ENCODE peak calls at places on chromosomes 6 and 20, in ten cellular contexts. F is stomach; W is ovary; E is lung; R is brain microvascular endothelial cell; V is CD8-positive, alpha-beta T cell; G is right atrium auricular region; L is mammary epithelial cell; I is cardiac muscle cell; S is vagina. P is an unnamed sample.
A peak's percentile ranks its signal among the peaks of the same experiment; 100 is the strongest.

GRCh38 chr6:23091795-23092194 is 522.4 kb downstream of the HDGFL1 start:
- DNase-seq in V (no peak), W (no peak), S (no peak), E (no peak), I (peak; percentile 29), F (no peak), L (no peak), R (no peak), G (no peak), P (peak; percentile 35)

GRCh38 chr6:146850238-146850896 is 251.6 kb downstream of the ADGB start:
- DNase-seq in V (no peak), E (no peak), W (no peak), S (no peak), G (no peak), F (no peak), I (peak; percentile 80), R (peak; percentile 87), L (peak; percentile 32), P (peak; percentile 40)

GRCh38 chr20:38213607-38213940 is 47.0 kb downstream of the KIAA1755 start:
- DNase-seq in S (no peak), F (no peak), W (no peak), G (no peak), R (peak; percentile 12), V (no peak), E (no peak), I (no peak), L (no peak), P (no peak)

GRCh38 chr20:15673206-15673605 is 900.0 kb downstream of the KIF16B start:
- DNase-seq in E (no peak), F (no peak), S (no peak), I (peak; percentile 1), V (no peak), G (no peak), R (peak; percentile 12), W (no peak), L (peak; percentile 53), P (peak; percentile 83)

GRCh38 chr6:30832864-30833263 is 51.5 kb upstream of the DDR1 start:
- DNase-seq in F (no peak), V (no peak), G (no peak), I (no peak), S (no peak), W (no peak), R (no peak), L (no peak), E (no peak), P (no peak)

GRCh38 chr20:13017235-13017634 is 8.5 kb downstream of the SPTLC3 start:
- DNase-seq in V (no peak), I (peak; percentile 68), W (no peak), F (no peak), E (no peak), G (no peak), R (peak; percentile 29), S (no peak), L (peak; percentile 37), P (peak; percentile 30)

GRCh38 chr6:38719358-38719757 is 4.2 kb downstream of the DNAH8 start:
- DNase-seq in V (no peak), E (no peak), R (no peak), G (no peak), L (no peak), I (no peak), S (no peak), F (no peak), W (no peak), P (no peak)

GRCh38 chr6:70884074-70884983 is 72.5 kb downstream of the B3GAT2 start:
- DNase-seq in S (no peak), V (peak; percentile 12), L (peak; percentile 20), G (no peak), F (peak; percentile 62), E (peak; percentile 51), R (peak; percentile 38), I (peak; percentile 68), W (peak; percentile 39), P (peak; percentile 30)

GRCh38 chr6:170529839-170530520 is 23.1 kb downstream of the PSMB1 start:
- DNase-seq in R (peak; percentile 70), S (no peak), E (peak; percentile 70), G (peak; percentile 75), F (peak; percentile 83), V (peak; percentile 39), L (peak; percentile 48), I (peak; percentile 83), W (peak; percentile 80), P (peak; percentile 50)

GRCh38 chr20:50521221-50521642 is 11.0 kb downstream of the PTPN1 start:
- DNase-seq in E (no peak), F (no peak), S (no peak), G (no peak), R (no peak), W (no peak), L (no peak), V (no peak), I (no peak), P (no peak)

GRCh38 chr20:43579861-43580793 is 10.6 kb upstream of the IFT52 start:
- DNase-seq in I (peak; percentile 55), F (no peak), W (no peak), L (no peak), V (no peak), G (no peak), E (no peak), S (no peak), R (no peak), P (no peak)

GRCh38 chr20:840503-840857 is 7.0 kb downstream of the FAM110A start:
- DNase-seq in L (no peak), W (no peak), F (no peak), R (no peak), V (no peak), E (no peak), G (no peak), I (no peak), S (no peak), P (no peak)
- H3K4me3 ChIP-seq in L (no peak overlapping the region), W (no peak overlapping the region), F (no peak overlapping the region), R (no peak overlapping the region), V (no peak overlapping the region), E (no peak overlapping the region), G (no peak overlapping the region), I (no peak overlapping the region), S (no peak overlapping the region), P (no peak overlapping the region)

GRCh38 chr6:144993870-144994269 is 708.7 kb downstream of the UTRN start:
- DNase-seq in I (no peak), R (peak; percentile 20), S (no peak), G (no peak), F (no peak), W (no peak), L (no peak), V (no peak), E (no peak), P (peak; percentile 46)

GRCh38 chr6:144999127-144999526 is 714.0 kb downstream of the UTRN start:
- DNase-seq in I (no peak), F (no peak), V (no peak), S (no peak), E (no peak), W (no peak), G (no peak), L (no peak), R (no peak), P (peak; percentile 23)
- TF ChIP-seq CTCF in I (no peak), F (no peak), V (no peak), S (no peak), E (no peak), W (no peak), G (no peak), L (peak; percentile 8), R (peak; percentile 12), P (no peak)

DNA sequence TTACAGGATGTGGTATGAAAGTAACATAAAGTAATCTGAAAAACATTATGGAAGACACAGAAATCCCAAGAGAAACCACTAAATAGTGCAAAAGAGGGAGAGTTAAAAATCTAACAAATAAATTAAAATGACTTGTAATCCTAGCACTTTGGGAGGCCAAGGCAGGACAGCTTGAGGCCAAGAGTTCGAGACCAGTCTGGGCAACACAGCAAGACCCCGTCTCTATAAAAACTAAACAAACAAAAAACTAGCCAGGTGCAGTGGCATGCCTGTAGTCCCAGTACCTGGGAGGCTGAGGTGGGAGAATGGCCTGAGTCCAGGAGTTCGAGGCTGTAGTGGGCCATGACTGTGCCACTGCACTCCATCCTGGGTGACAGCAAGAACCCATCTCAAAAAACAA is 50.8 kb downstream of the FAM8A1 start:
- DNase-seq in V (no peak), W (no peak), E (no peak), F (no peak), L (no peak), R (no peak), I (no peak), G (no peak), S (no peak), P (no peak)
- H3K36me3 ChIP-seq in V (peaks cover 25% of the 10 kb centered on the region), W (no peaks in the 10 kb centered on the region), E (peaks cover 11% of the 10 kb centered on the region), F (peaks cover 82% of the 10 kb centered on the region), L (peaks cover 29% of the 10 kb centered on the region), R (peaks cover 33% of the 10 kb centered on the region), I (peaks cover 38% of the 10 kb centered on the region), G (peaks cover 24% of the 10 kb centered on the region), S (peaks cover 47% of the 10 kb centered on the region), P (peaks cover 3% of the 10 kb centered on the region)

GRCh38 chr20:23632711-23633573 is 4.8 kb downstream of the CST3 start:
- DNase-seq in W (no peak), S (no peak), I (no peak), E (no peak), F (no peak), L (no peak), R (no peak), V (no peak), G (no peak), P (no peak)

GRCh38 chr20:23636908-23637281 is 860 bp downstream of the CST3 start:
- DNase-seq in L (no peak), W (no peak), S (no peak), I (no peak), F (no peak), G (no peak), E (no peak), R (no peak), V (no peak), P (no peak)

GRCh38 chr20:23634044-23634801 is 3.5 kb downstream of the CST3 start:
- DNase-seq in G (no peak), R (no peak), I (no peak), W (no peak), S (no peak), F (no peak), V (no peak), E (no peak), L (no peak), P (no peak)

GRCh38 chr20:23636182-23636907 is 1.4 kb downstream of the CST3 start:
- DNase-seq in S (no peak), G (no peak), R (no peak), F (no peak), V (no peak), W (no peak), I (no peak), L (no peak), E (no peak), P (no peak)

DNA sequence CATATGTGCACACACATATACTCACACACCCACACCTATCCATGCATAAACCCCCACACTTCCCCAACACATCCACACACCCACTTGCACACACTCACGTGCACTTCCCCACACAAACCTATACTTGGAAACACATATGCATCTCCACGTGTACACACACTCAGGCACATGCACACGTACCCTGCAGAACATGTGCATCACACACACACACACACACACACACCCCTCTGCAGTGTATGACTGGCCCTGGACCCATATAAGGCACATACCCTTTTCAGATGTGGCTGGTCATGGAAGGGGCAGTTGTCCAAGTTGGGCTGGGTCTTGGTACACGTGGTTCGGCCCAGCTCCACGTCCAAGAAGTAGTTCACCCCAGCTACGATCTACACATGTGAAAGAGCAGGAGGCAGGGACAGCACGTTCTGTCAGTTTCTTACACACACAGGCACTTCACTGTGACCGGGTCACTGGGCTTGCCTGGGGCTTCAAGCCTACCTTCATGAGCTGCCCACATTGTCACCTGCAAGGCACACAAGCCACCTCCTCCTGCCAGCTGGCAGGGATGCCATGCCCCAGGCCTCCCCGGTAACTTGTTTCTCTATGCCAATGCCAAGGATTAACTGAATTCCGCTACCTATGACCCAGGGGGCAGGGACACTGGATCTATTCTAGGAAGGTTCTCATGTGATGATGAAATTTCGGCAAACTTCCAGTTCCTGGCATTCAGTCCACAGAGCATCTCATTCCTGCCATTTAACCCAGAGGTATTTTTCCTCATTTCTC is 2.6 kb downstream of the CST3 start:
- DNase-seq in S (no peak), G (no peak), I (no peak), W (no peak), V (no peak), E (no peak), R (no peak), L (no peak), F (no peak), P (no peak)
- H3K4me3 ChIP-seq in S (peak overlapping the region; percentile 81), G (no peak overlapping the region), I (no peak overlapping the region), W (no peak overlapping the region), V (no peak overlapping the region), E (no peak overlapping the region), R (no peak overlapping the region), L (no peak overlapping the region), F (peak overlapping the region; percentile 15), P (no peak overlapping the region)